ENCODE peak calls at places on chromosome 13, in four cellular contexts. B is GM12878, N is H1, S is HEK293T. Z is an unnamed sample.

GRCh38 chr13:40520916-40521315 is 145.5 kb downstream of the FOXO1 start:
- DNase-seq in B (no peak), N (peak; percentile 17), S (no peak), Z (no peak)

GRCh38 chr13:93172109-93172508 is 54.5 kb upstream of the GPC6 start:
- DNase-seq in B (no peak), N (no peak), S (peak; percentile 31), Z (peak; percentile 16)

GRCh38 chr13:30149248-30149647 is 158.1 kb downstream of the KATNAL1 start:
- DNase-seq in B (no peak), N (no peak), S (no peak), Z (no peak)

GRCh38 chr13:33208290-33208990 is 77.1 kb downstream of the STARD13 start:
- DNase-seq in B (no peak), N (no peak), S (no peak), Z (no peak)

GRCh38 chr13:73778242-73778864 is 355.9 kb downstream of the KLF12 start:
- DNase-seq in B (no peak), N (no peak), S (no peak), Z (no peak)

GRCh38 chr13:42985312-42986175 is 6.5 kb downstream of the EPSTI1 start:
- DNase-seq in B (no peak), N (no peak), S (no peak), Z (no peak)

GRCh38 chr13:113928701-113929627 is 44.9 kb downstream of the C13orf46 start:
- DNase-seq in B (no peak), N (no peak), S (no peak), Z (peak; percentile 9)

GRCh38 chr13:38641164-38641948 is 45.5 kb upstream of the FREM2 start:
- DNase-seq in B (no peak), N (no peak), S (no peak), Z (no peak)

GRCh38 chr13:98885605-98886004 is 92.3 kb downstream of the DOCK9 start:
- DNase-seq in B (no peak), N (no peak), S (no peak), Z (no peak)

GRCh38 chr13:27806744-27807387 is 14.6 kb downstream of the GSX1 start:
- DNase-seq in B (no peak), N (no peak), S (no peak), Z (no peak)

GRCh38 chr13:92843549-92843948 is 383.1 kb upstream of the GPC6 start:
- DNase-seq in B (no peak), N (no peak), S (peak; percentile 22), Z (no peak)

GRCh38 chr13:46321494-46322225 is 65.4 kb downstream of the RUBCNL start:
- DNase-seq in B (peak; percentile 24), N (peak; percentile 59), S (peak; percentile 72), Z (peak; percentile 55)
- TF ChIP-seq SP1 in B (no peak), N (no peak), S (no peak), Z (no peak)

GRCh38 chr13:80931118-80931517 is 590.2 kb upstream of the SPRY2 start:
- DNase-seq in B (no peak), N (no peak), S (no peak), Z (no peak)

GRCh38 chr13:80928241-80928640 is 587.3 kb upstream of the SPRY2 start:
- DNase-seq in B (no peak), N (no peak), S (no peak), Z (no peak)

DNA sequence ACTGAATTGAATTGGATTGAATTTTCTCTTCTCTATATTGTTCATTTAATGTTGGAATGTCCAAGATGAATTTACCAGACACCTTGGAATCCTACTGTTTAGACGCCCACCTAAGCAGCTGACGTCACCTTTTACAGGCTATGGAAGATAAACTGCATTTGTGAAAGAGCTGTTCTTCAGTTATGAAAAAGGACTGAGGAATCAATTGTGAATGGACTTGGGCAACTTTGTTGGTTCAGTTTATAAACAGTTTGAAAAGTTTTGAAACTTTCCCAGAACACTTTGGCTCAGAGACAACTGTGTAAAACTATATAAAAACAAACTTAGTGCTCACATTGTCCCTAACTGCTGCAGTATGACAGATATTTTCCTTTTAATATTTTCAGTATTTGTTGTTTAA is 590.8 kb upstream of the SPRY2 start:
- DNase-seq in B (no peak), N (no peak), S (no peak), Z (no peak)
- TF ChIP-seq SP1 in B (no peak), N (no peak), S (no peak), Z (no peak)

GRCh38 chr13:77760893-77761292 is 63.4 kb downstream of the SLAIN1 start:
- DNase-seq in B (no peak), N (no peak), S (no peak), Z (no peak)
- TF ChIP-seq SP1 in B (no peak), N (no peak), S (no peak), Z (no peak)

GRCh38 chr13:91184244-91184926 is 163.1 kb upstream of the MIR17HG start:
- DNase-seq in B (no peak), N (no peak), S (peak; percentile 24), Z (no peak)
- TF ChIP-seq SP1 in B (no peak), N (no peak), S (no peak), Z (no peak)

GRCh38 chr13:45691251-45691650 is 10.9 kb upstream of the CBY2 start:
- DNase-seq in B (no peak), N (no peak), S (no peak), Z (no peak)

GRCh38 chr13:45696610-45697226 is 5.4 kb upstream of the CBY2 start:
- DNase-seq in B (peak; percentile 64), N (no peak), S (no peak), Z (no peak)

GRCh38 chr13:45695198-45695730 is 6.9 kb upstream of the CBY2 start:
- DNase-seq in B (peak; percentile 68), N (no peak), S (no peak), Z (no peak)

GRCh38 chr13:45690636-45691035 is 11.5 kb upstream of the CBY2 start:
- DNase-seq in B (no peak), N (no peak), S (no peak), Z (no peak)

GRCh38 chr13:45691667-45692066 is 10.5 kb upstream of the CBY2 start:
- DNase-seq in B (no peak), N (no peak), S (no peak), Z (no peak)
- TF ChIP-seq SP1 in B (no peak), N (no peak), S (no peak), Z (no peak)

GRCh38 chr13:68697551-68697950 is 1410.1 kb upstream of the ATXN8OS start:
- DNase-seq in B (no peak), N (no peak), S (no peak), Z (no peak)
- TF ChIP-seq SP1 in B (no peak), N (no peak), S (no peak), Z (no peak)

Z was measured in WTC11.